ENCODE peak calls at places on chromosomes 12 and 14, in five cellular contexts. One of them, this sample, is unnamed.

GRCh38 chr12:52139579-52140062 is 52.2 kb downstream of the KRT80 start:
- DNase-seq in lung: no peak
- DNase-seq in adrenal gland: no peak
- DNase-seq in astrocyte of the cerebellum: no peak
- DNase-seq in HFF-Myc: no peak
- DNase-seq in this sample: no peak

GRCh38 chr12:66288121-66288520 is 14.2 kb upstream of the HELB start:
- DNase-seq in astrocyte of the cerebellum: no peak
- DNase-seq in lung: no peak
- DNase-seq in adrenal gland: no peak
- DNase-seq in HFF-Myc: no peak
- DNase-seq in this sample: no peak

GRCh38 chr14:84785997-84786396 is 743.9 kb upstream of the FLRT2 start:
- DNase-seq in adrenal gland: no peak
- DNase-seq in astrocyte of the cerebellum: no peak
- DNase-seq in lung: no peak
- DNase-seq in HFF-Myc: no peak
- DNase-seq in this sample: no peak

GRCh38 chr12:110540048-110540447 is 37.9 kb downstream of the RAD9B start:
- DNase-seq in adrenal gland: no peak
- DNase-seq in astrocyte of the cerebellum: no peak
- DNase-seq in lung: no peak
- DNase-seq in HFF-Myc: no peak
- DNase-seq in this sample: no peak

GRCh38 chr14:81521356-81521755 is 12.3 kb downstream of the SEL1L start:
- DNase-seq in astrocyte of the cerebellum: no peak
- DNase-seq in adrenal gland: no peak
- DNase-seq in lung: no peak
- DNase-seq in HFF-Myc: no peak
- DNase-seq in this sample: no peak

GRCh38 chr14:22589096-22589839 is at the start of gene DAD1:
- DNase-seq in lung: peak; percentile 98
- DNase-seq in astrocyte of the cerebellum: peak; percentile 99
- DNase-seq in adrenal gland: peak; percentile 99
- DNase-seq in HFF-Myc: peak; percentile 100
- DNase-seq in this sample: peak; percentile 98

GRCh38 chr14:95294320-95294719 is 25.4 kb downstream of the CLMN start:
- DNase-seq in HFF-Myc: no peak
- DNase-seq in astrocyte of the cerebellum: no peak
- DNase-seq in lung: no peak
- DNase-seq in adrenal gland: no peak
- DNase-seq in this sample: no peak

GRCh38 chr12:263574-263973 is 938 bp upstream of the SLC6A13 start:
- DNase-seq in adrenal gland: no peak
- DNase-seq in HFF-Myc: no peak
- DNase-seq in lung: no peak
- DNase-seq in astrocyte of the cerebellum: no peak
- DNase-seq in this sample: no peak

GRCh38 chr12:13503094-13503835 is 306.7 kb downstream of the EMP1 start:
- DNase-seq in adrenal gland: no peak
- DNase-seq in lung: no peak
- DNase-seq in HFF-Myc: no peak
- DNase-seq in astrocyte of the cerebellum: no peak
- DNase-seq in this sample: no peak

GRCh38 chr12:62426095-62426488 is 40.5 kb upstream of the MON2 start:
- DNase-seq in astrocyte of the cerebellum: peak; percentile 5
- DNase-seq in HFF-Myc: no peak
- DNase-seq in lung: no peak
- DNase-seq in adrenal gland: no peak
- DNase-seq in this sample: no peak

GRCh38 chr14:42001436-42001835 is 394.8 kb downstream of the LRFN5 start:
- DNase-seq in lung: no peak
- DNase-seq in astrocyte of the cerebellum: no peak
- DNase-seq in HFF-Myc: no peak
- DNase-seq in adrenal gland: no peak
- DNase-seq in this sample: no peak

GRCh38 chr12:112711507-112711906 is 80.0 kb upstream of the RPH3A start:
- DNase-seq in adrenal gland: no peak
- DNase-seq in astrocyte of the cerebellum: no peak
- DNase-seq in lung: no peak
- DNase-seq in HFF-Myc: no peak
- DNase-seq in this sample: no peak

GRCh38 chr14:68230941-68231717 is 411.6 kb downstream of the RAD51B start:
- DNase-seq in HFF-Myc: no peak
- DNase-seq in astrocyte of the cerebellum: no peak
- DNase-seq in adrenal gland: no peak
- DNase-seq in lung: no peak
- DNase-seq in this sample: no peak

GRCh38 chr12:93679308-93679933 is 2.2 kb downstream of the CRADD start:
- DNase-seq in lung: no peak
- DNase-seq in adrenal gland: no peak
- DNase-seq in astrocyte of the cerebellum: no peak
- DNase-seq in HFF-Myc: no peak
- DNase-seq in this sample: no peak

GRCh38 chr14:54976316-54976715 is 50.6 kb downstream of the WDHD1 start:
- DNase-seq in adrenal gland: no peak
- DNase-seq in HFF-Myc: peak; percentile 57
- DNase-seq in astrocyte of the cerebellum: peak; percentile 83
- DNase-seq in lung: no peak
- DNase-seq in this sample: no peak

GRCh38 chr12:4171742-4172141 is 101.8 kb upstream of the CCND2 start:
- DNase-seq in HFF-Myc: no peak
- DNase-seq in adrenal gland: no peak
- DNase-seq in lung: no peak
- DNase-seq in astrocyte of the cerebellum: no peak
- DNase-seq in this sample: no peak
- TF ChIP-seq CTCF in HFF-Myc: no peak
- TF ChIP-seq CTCF in adrenal gland: no peak
- TF ChIP-seq CTCF in lung: no peak
- TF ChIP-seq CTCF in astrocyte of the cerebellum: no peak
- TF ChIP-seq CTCF in this sample: no peak

GRCh38 chr14:64038857-64039542 is 186.2 kb downstream of the SYNE2 start:
- DNase-seq in HFF-Myc: no peak
- DNase-seq in adrenal gland: no peak
- DNase-seq in lung: no peak
- DNase-seq in astrocyte of the cerebellum: no peak
- DNase-seq in this sample: no peak

GRCh38 chr14:64045091-64045490 is 192.3 kb downstream of the SYNE2 start:
- DNase-seq in adrenal gland: no peak
- DNase-seq in lung: no peak
- DNase-seq in astrocyte of the cerebellum: no peak
- DNase-seq in HFF-Myc: no peak
- DNase-seq in this sample: no peak

GRCh38 chr14:64035143-64035542 is 182.3 kb downstream of the SYNE2 start:
- DNase-seq in astrocyte of the cerebellum: peak; percentile 15
- DNase-seq in lung: no peak
- DNase-seq in adrenal gland: no peak
- DNase-seq in HFF-Myc: no peak
- DNase-seq in this sample: no peak

DNA sequence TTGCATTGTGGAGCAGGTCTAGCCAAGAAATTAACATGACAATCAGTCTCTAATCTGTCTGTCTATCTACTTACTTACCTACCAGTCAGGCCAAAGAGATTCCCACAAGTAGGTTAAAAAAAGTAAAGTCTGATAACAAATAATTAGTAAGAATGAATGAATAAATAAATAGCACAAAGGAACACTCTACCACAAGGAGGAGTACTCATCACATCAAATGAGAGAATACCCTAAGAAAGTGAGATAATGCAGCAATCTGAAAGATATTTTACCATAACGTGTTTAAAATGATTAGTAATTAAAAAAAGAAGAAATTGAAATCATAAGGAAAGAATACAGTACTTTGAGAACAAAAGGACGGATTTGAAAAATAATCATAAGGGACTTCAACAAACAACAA is 187.2 kb downstream of the SYNE2 start:
- DNase-seq in lung: no peak
- DNase-seq in HFF-Myc: no peak
- DNase-seq in astrocyte of the cerebellum: no peak
- DNase-seq in adrenal gland: no peak
- DNase-seq in this sample: no peak
- TF ChIP-seq CTCF in lung: no peak
- TF ChIP-seq CTCF in HFF-Myc: peak; percentile 9
- TF ChIP-seq CTCF in astrocyte of the cerebellum: no peak
- TF ChIP-seq CTCF in adrenal gland: peak; percentile 28
- TF ChIP-seq CTCF in this sample: no peak

DNA sequence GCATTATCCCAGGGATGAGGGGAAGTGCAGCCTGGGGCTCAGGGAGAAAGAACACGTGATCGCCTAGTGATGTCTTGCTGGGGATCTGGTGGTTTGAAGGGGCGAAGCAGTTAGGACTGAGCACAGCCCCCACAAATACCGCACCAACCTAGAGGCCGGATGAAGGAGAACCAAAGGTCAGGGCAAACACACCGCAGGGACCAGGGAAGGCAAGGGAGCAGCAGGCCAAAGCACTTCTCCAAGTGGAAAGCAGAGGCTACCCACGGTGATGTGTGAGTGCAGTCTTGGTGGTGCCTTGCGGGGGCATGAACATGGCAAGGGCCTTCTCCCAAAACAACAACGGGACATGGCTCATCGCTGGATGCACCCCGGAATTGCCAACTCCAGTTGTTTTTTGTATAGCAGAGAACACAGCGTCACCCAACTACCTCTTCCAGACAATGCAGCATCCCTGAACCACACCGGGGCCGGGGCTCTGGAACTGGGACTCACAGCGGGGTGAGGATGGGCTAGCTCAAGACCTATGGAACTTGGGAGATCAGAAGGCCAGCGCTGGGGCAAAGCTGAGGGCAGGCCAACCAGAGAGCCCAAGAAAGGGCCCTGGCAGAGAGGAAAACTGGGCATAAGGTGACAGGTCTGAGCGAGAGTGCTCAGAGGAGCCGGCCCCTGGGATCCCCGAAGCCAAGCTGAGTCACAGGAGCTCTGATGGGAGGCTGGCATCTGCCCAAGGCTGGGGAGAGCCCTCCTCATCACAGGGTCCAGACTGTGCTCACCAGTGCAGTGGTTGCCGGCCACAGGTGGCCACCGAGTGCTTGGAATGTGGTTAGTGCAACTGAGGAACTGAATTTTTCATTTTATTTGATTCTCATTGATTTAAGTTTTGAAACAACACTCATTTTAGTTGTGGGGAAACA is 11.1 kb downstream of the GALNT16 start:
- DNase-seq in HFF-Myc: no peak
- DNase-seq in astrocyte of the cerebellum: peak; percentile 20
- DNase-seq in lung: no peak
- DNase-seq in adrenal gland: no peak
- DNase-seq in this sample: no peak
- TF ChIP-seq CTCF in HFF-Myc: no peak
- TF ChIP-seq CTCF in astrocyte of the cerebellum: no peak
- TF ChIP-seq CTCF in lung: no peak
- TF ChIP-seq CTCF in adrenal gland: no peak
- TF ChIP-seq CTCF in this sample: no peak

GRCh38 chr12:58166643-58167042 is 225.3 kb downstream of the ATP23 start:
- DNase-seq in lung: no peak
- DNase-seq in HFF-Myc: no peak
- DNase-seq in astrocyte of the cerebellum: no peak
- DNase-seq in adrenal gland: no peak
- DNase-seq in this sample: no peak

GRCh38 chr12:58167622-58168021 is 226.3 kb downstream of the ATP23 start:
- DNase-seq in lung: no peak
- DNase-seq in astrocyte of the cerebellum: no peak
- DNase-seq in adrenal gland: no peak
- DNase-seq in HFF-Myc: no peak
- DNase-seq in this sample: no peak

GRCh38 chr12:58156697-58157096 is 215.3 kb downstream of the ATP23 start:
- DNase-seq in lung: no peak
- DNase-seq in adrenal gland: no peak
- DNase-seq in astrocyte of the cerebellum: no peak
- DNase-seq in HFF-Myc: no peak
- DNase-seq in this sample: no peak

GRCh38 chr12:58159941-58160340 is 218.6 kb downstream of the ATP23 start:
- DNase-seq in astrocyte of the cerebellum: no peak
- DNase-seq in lung: no peak
- DNase-seq in HFF-Myc: no peak
- DNase-seq in adrenal gland: no peak
- DNase-seq in this sample: no peak

GRCh38 chr12:58161773-58162172 is 220.4 kb downstream of the ATP23 start:
- DNase-seq in HFF-Myc: no peak
- DNase-seq in lung: no peak
- DNase-seq in adrenal gland: no peak
- DNase-seq in astrocyte of the cerebellum: no peak
- DNase-seq in this sample: no peak
- TF ChIP-seq CTCF in HFF-Myc: no peak
- TF ChIP-seq CTCF in lung: no peak
- TF ChIP-seq CTCF in adrenal gland: no peak
- TF ChIP-seq CTCF in astrocyte of the cerebellum: no peak
- TF ChIP-seq CTCF in this sample: no peak

DNA sequence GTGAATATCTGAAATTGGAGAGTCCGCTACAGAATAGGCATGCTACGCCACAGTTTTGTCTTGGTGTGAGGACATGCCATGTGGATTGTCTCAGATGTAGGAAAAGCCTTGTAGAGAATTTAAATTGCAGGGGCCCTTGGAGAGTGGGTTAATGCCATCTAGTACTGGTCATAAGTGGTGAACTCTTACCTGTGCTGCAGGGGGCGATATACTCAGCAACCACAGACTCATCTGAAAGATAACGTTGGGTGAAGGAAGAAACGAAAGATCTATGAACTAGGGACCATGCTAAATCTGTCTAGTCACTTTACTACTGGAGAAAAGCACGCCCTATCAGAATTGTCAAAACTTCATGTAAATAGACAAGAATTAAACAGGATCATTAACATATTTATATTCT is 33.7 kb upstream of the A2M start:
- DNase-seq in astrocyte of the cerebellum: no peak
- DNase-seq in HFF-Myc: no peak
- DNase-seq in adrenal gland: no peak
- DNase-seq in lung: no peak
- DNase-seq in this sample: no peak
- TF ChIP-seq CTCF in astrocyte of the cerebellum: no peak
- TF ChIP-seq CTCF in HFF-Myc: peak; percentile 2
- TF ChIP-seq CTCF in adrenal gland: no peak
- TF ChIP-seq CTCF in lung: no peak
- TF ChIP-seq CTCF in this sample: no peak

DNA sequence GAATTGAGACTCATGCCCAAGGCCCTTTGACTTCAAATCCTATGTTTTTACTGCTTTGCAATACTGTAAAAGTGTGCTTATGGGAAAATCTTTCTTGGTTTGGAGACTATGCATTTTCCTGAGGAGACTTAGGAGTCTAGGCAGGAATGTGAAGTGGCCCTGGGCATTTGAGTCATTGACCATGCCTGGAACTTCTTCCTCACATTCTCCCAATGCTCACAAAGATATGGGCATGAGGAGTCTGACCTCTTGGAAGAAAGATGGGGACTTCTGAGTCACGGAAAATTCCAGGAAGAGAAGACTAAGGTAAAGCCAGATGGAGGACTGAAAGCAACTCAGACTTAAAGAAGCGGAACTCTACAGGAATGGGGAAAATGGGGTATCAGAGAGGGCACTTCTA is 38.2 kb upstream of the ZNF641 start:
- DNase-seq in astrocyte of the cerebellum: no peak
- DNase-seq in lung: no peak
- DNase-seq in adrenal gland: no peak
- DNase-seq in HFF-Myc: no peak
- DNase-seq in this sample: no peak
- TF ChIP-seq CTCF in astrocyte of the cerebellum: no peak
- TF ChIP-seq CTCF in lung: no peak
- TF ChIP-seq CTCF in adrenal gland: no peak
- TF ChIP-seq CTCF in HFF-Myc: no peak
- TF ChIP-seq CTCF in this sample: no peak

GRCh38 chr12:6177593-6178358 is 22.4 kb upstream of the CD9 start:
- DNase-seq in adrenal gland: no peak
- DNase-seq in lung: no peak
- DNase-seq in astrocyte of the cerebellum: no peak
- DNase-seq in HFF-Myc: no peak
- DNase-seq in this sample: no peak
- TF ChIP-seq CTCF in adrenal gland: no peak
- TF ChIP-seq CTCF in lung: no peak
- TF ChIP-seq CTCF in astrocyte of the cerebellum: no peak
- TF ChIP-seq CTCF in HFF-Myc: no peak
- TF ChIP-seq CTCF in this sample: no peak

This sample was measured in GM13976.